ENCODE peak calls at places on chromosomes 5 and 9, in five cellular contexts. E is CD8-positive, alpha-beta T cell; G is adrenal gland; Q is suprapubic skin; P is mammary epithelial cell. C is an unnamed sample.

GRCh38 chr5:95800553-95800952 is 22.0 kb downstream of the GLRX start:
- DNase-seq in E (no peak), G (no peak), Q (no peak), P (no peak), C (no peak)

GRCh38 chr9:92146610-92147009 is 31.4 kb upstream of the SPTLC1 start:
- DNase-seq in G (no peak), P (no peak), Q (no peak), E (no peak), C (no peak)

GRCh38 chr9:94805585-94805984 is 79.1 kb downstream of the AOPEP start:
- DNase-seq in G (no peak), Q (no peak), E (no peak), P (peak; percentile 99), C (peak; percentile 68)

GRCh38 chr5:138336952-138337684 is 948 bp upstream of the FAM53C start:
- DNase-seq in P (no peak), Q (peak; percentile 91), E (no peak), G (peak; percentile 80), C (peak; percentile 75)

GRCh38 chr9:110069326-110070248 is 138.4 kb downstream of the C9orf152 start:
- DNase-seq in G (peak; percentile 38), E (no peak), P (peak; percentile 17), Q (peak; percentile 85), C (peak; percentile 90)

GRCh38 chr9:5799314-5799713 is 33.6 kb downstream of the ERMP1 start:
- DNase-seq in G (peak; percentile 27), P (peak; percentile 42), Q (no peak), E (no peak), C (peak; percentile 27)

GRCh38 chr9:113531919-113532808 is 68.6 kb downstream of the RGS3 start:
- DNase-seq in G (no peak), Q (peak; percentile 21), P (no peak), E (no peak), C (no peak)

GRCh38 chr9:79210541-79211243 is 361.1 kb upstream of the TLE4 start:
- DNase-seq in P (no peak), E (no peak), G (no peak), Q (no peak), C (no peak)

GRCh38 chr5:52441768-52442167 is 345.9 kb upstream of the ITGA1 start:
- DNase-seq in G (no peak), E (no peak), Q (no peak), P (no peak), C (no peak)

GRCh38 chr9:95458666-95459065 is 58.1 kb downstream of the PTCH1 start:
- DNase-seq in Q (no peak), P (no peak), G (peak; percentile 22), E (no peak), C (no peak)

GRCh38 chr9:137438591-137439157 is 2.5 kb downstream of the ENTPD8 start:
- DNase-seq in G (no peak), Q (no peak), E (no peak), P (no peak), C (no peak)

GRCh38 chr9:4547016-4547415 is 56.7 kb downstream of the SLC1A1 start:
- DNase-seq in P (no peak), E (no peak), Q (no peak), G (no peak), C (peak; percentile 50)

GRCh38 chr5:39224196-39224754 is 4.9 kb upstream of the FYB1 start:
- DNase-seq in P (peak; percentile 85), Q (no peak), G (no peak), E (no peak), C (no peak)

GRCh38 chr5:54722846-54723433 is 205.4 kb downstream of the SNX18 start:
- DNase-seq in Q (no peak), P (no peak), E (no peak), G (no peak), C (peak; percentile 51)

GRCh38 chr5:88877826-88878225 is 5.2 kb downstream of the MEF2C start:
- DNase-seq in P (no peak), G (no peak), E (no peak), Q (no peak), C (peak; percentile 85)

GRCh38 chr5:65625743-65626142 is 916 bp downstream of the SHLD3 start:
- DNase-seq in E (no peak), G (no peak), Q (no peak), P (no peak), C (no peak)

GRCh38 chr5:5767286-5767928 is 344.9 kb downstream of the ICE1 start:
- DNase-seq in P (no peak), E (no peak), Q (no peak), G (no peak), C (no peak)

GRCh38 chr5:59831341-59831989 is 62.1 kb downstream of the PDE4D start:
- DNase-seq in P (no peak), G (no peak), E (no peak), Q (no peak), C (peak; percentile 18)

GRCh38 chr9:79573697-79573976 is 1.9 kb downstream of the TLE4 start:
- DNase-seq in Q (no peak), G (no peak), P (peak; percentile 38), E (no peak), C (no peak)

GRCh38 chr5:25439025-25439424 is 794.2 kb upstream of the CDH10 start:
- DNase-seq in Q (no peak), P (no peak), G (no peak), E (no peak), C (no peak)

GRCh38 chr5:35822541-35822940 is 34.1 kb upstream of the IL7R start:
- DNase-seq in Q (no peak), P (no peak), E (peak; percentile 63), G (no peak), C (no peak)

GRCh38 chr5:82387819-82388166 is 109.6 kb upstream of the RPS23 start:
- DNase-seq in P (no peak), G (no peak), E (no peak), Q (no peak), C (no peak)

GRCh38 chr9:128704356-128704670 is 2.0 kb downstream of the PKN3 start:
- DNase-seq in G (no peak), Q (no peak), P (no peak), E (no peak), C (no peak)

GRCh38 chr5:160605266-160605665 is 183.6 kb downstream of the PTTG1 start:
- DNase-seq in E (no peak), P (no peak), G (no peak), Q (no peak), C (no peak)

GRCh38 chr9:717722-718121 is 123.8 kb upstream of the DMRT1 start:
- DNase-seq in P (no peak), Q (no peak), G (no peak), E (no peak), C (no peak)

GRCh38 chr5:112738180-112738560 is 485 bp downstream of the APC start:
- DNase-seq in G (no peak), E (no peak), Q (no peak), P (no peak), C (peak; percentile 21)

GRCh38 chr5:173493846-173494245 is 122.6 kb downstream of the BOD1 start:
- DNase-seq in G (no peak), E (no peak), Q (no peak), P (no peak), C (no peak)

GRCh38 chr5:134227259-134227658 is 1.4 kb upstream of the PPP2CA start:
- DNase-seq in Q (no peak), E (no peak), P (peak; percentile 36), G (peak; percentile 24), C (no peak)
- TF ChIP-seq CTCF in Q (no peak), E (no peak), P (no peak), G (no peak), C (no peak)

DNA sequence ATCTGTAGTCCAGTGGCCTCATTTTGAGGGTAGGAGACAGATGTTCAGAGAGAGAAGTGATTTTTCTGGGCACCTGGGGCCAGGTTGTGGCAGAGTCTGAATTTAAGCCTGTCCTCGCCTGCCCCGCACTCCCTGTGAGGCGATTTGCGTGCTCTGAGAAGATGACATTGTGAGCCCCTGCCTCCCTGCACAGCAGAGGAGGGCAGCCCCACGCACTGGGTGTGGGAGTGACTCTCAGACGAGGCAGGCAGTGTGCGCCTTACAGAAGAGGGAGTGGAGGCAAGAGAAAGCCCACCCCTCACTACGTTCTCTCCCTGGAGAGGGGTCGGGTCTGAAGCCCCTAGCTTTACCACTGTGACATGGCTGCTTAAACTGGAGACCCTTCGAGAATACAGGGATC is 35.7 kb downstream of the IRX4 start:
- DNase-seq in E (no peak), Q (no peak), P (no peak), G (no peak), C (no peak)
- H3K27me3 ChIP-seq in E (peaks cover 5% of the 10 kb centered on the region), Q (peaks cover 44% of the 10 kb centered on the region), P (no peaks in the 10 kb centered on the region), G (peaks cover 4% of the 10 kb centered on the region), C (peaks cover 27% of the 10 kb centered on the region)

GRCh38 chr5:43008369-43009158 is 31.6 kb downstream of the ANXA2R start:
- DNase-seq in E (peak; percentile 91), P (peak; percentile 50), Q (peak; percentile 91), G (peak; percentile 85), C (peak; percentile 93)
- TF ChIP-seq CTCF in E (no peak), P (no peak), Q (no peak), G (peak; percentile 5), C (peak; percentile 42)

GRCh38 chr9:126629007-126629674 is 15.4 kb downstream of the LMX1B start:
- DNase-seq in G (no peak), E (no peak), P (no peak), Q (no peak), C (no peak)
- H3K27me3 ChIP-seq in G (peaks cover 73% of the 10 kb centered on the region), E (peaks cover 28% of the 10 kb centered on the region), P (no peaks in the 10 kb centered on the region), Q (peaks cover 90% of the 10 kb centered on the region), C (peaks cover 74% of the 10 kb centered on the region)

C was measured in brain microvascular endothelial cell.